ENCODE peak calls at places on chromosomes 7 and 10, in seven cellular contexts. One of them, this sample, is unnamed.

GRCh38 chr7:1712907-1713501 is 42.9 kb downstream of the ELFN1 start:
- DNase-seq in uterus: no peak
- DNase-seq in AG10803: no peak
- DNase-seq in foreskin fibroblast: no peak
- DNase-seq in gastrocnemius medialis: no peak
- DNase-seq in hepatocyte: no peak
- DNase-seq in AG04450: no peak
- DNase-seq in this sample: no peak

GRCh38 chr7:33130184-33130583 is 820 bp downstream of the BBS9 start:
- DNase-seq in uterus: no peak
- DNase-seq in AG10803: no peak
- DNase-seq in foreskin fibroblast: no peak
- DNase-seq in gastrocnemius medialis: no peak
- DNase-seq in hepatocyte: no peak
- DNase-seq in AG04450: no peak
- DNase-seq in this sample: peak; percentile 24

GRCh38 chr7:134593530-134594392 is 44.9 kb downstream of the AKR1B15 start:
- DNase-seq in uterus: peak; percentile 55
- DNase-seq in AG10803: peak; percentile 92
- DNase-seq in foreskin fibroblast: peak; percentile 82
- DNase-seq in gastrocnemius medialis: peak; percentile 38
- DNase-seq in hepatocyte: peak; percentile 35
- DNase-seq in AG04450: peak; percentile 85
- DNase-seq in this sample: no peak

GRCh38 chr7:102063736-102064135 is 222.9 kb upstream of the SH2B2 start:
- DNase-seq in uterus: no peak
- DNase-seq in AG10803: peak; percentile 36
- DNase-seq in foreskin fibroblast: no peak
- DNase-seq in gastrocnemius medialis: no peak
- DNase-seq in hepatocyte: peak; percentile 83
- DNase-seq in AG04450: peak; percentile 11
- DNase-seq in this sample: peak; percentile 70

GRCh38 chr10:117541405-117541908 is 1.1 kb upstream of the EMX2 start:
- DNase-seq in uterus: peak; percentile 92
- DNase-seq in AG10803: peak; percentile 92
- DNase-seq in foreskin fibroblast: peak; percentile 85
- DNase-seq in gastrocnemius medialis: peak; percentile 61
- DNase-seq in hepatocyte: no peak
- DNase-seq in AG04450: no peak
- DNase-seq in this sample: peak; percentile 84

GRCh38 chr7:4286281-4286680 is 395.8 kb upstream of the FOXK1 start:
- DNase-seq in uterus: no peak
- DNase-seq in AG10803: no peak
- DNase-seq in foreskin fibroblast: no peak
- DNase-seq in gastrocnemius medialis: no peak
- DNase-seq in hepatocyte: no peak
- DNase-seq in AG04450: no peak
- DNase-seq in this sample: no peak

GRCh38 chr7:81268551-81268950 is 349.7 kb upstream of the SEMA3C start:
- DNase-seq in uterus: no peak
- DNase-seq in AG10803: peak; percentile 17
- DNase-seq in foreskin fibroblast: no peak
- DNase-seq in gastrocnemius medialis: no peak
- DNase-seq in hepatocyte: no peak
- DNase-seq in AG04450: no peak
- DNase-seq in this sample: no peak

GRCh38 chr10:22992075-22992474 is 64.2 kb downstream of the ARMC3 start:
- DNase-seq in uterus: no peak
- DNase-seq in AG10803: no peak
- DNase-seq in foreskin fibroblast: no peak
- DNase-seq in gastrocnemius medialis: no peak
- DNase-seq in hepatocyte: no peak
- DNase-seq in AG04450: no peak
- DNase-seq in this sample: no peak

GRCh38 chr7:128206017-128206746 is 34.9 kb upstream of the LEP start:
- DNase-seq in uterus: no peak
- DNase-seq in AG10803: no peak
- DNase-seq in foreskin fibroblast: no peak
- DNase-seq in gastrocnemius medialis: no peak
- DNase-seq in hepatocyte: no peak
- DNase-seq in AG04450: no peak
- DNase-seq in this sample: peak; percentile 76

GRCh38 chr7:128204455-128204854 is 36.6 kb upstream of the LEP start:
- DNase-seq in uterus: no peak
- DNase-seq in AG10803: no peak
- DNase-seq in foreskin fibroblast: no peak
- DNase-seq in gastrocnemius medialis: no peak
- DNase-seq in hepatocyte: no peak
- DNase-seq in AG04450: no peak
- DNase-seq in this sample: no peak

GRCh38 chr7:128205068-128205467 is 36.0 kb upstream of the LEP start:
- DNase-seq in uterus: no peak
- DNase-seq in AG10803: no peak
- DNase-seq in foreskin fibroblast: no peak
- DNase-seq in gastrocnemius medialis: no peak
- DNase-seq in hepatocyte: no peak
- DNase-seq in AG04450: no peak
- DNase-seq in this sample: no peak

GRCh38 chr7:128207609-128208008 is 33.5 kb upstream of the LEP start:
- DNase-seq in uterus: no peak
- DNase-seq in AG10803: no peak
- DNase-seq in foreskin fibroblast: no peak
- DNase-seq in gastrocnemius medialis: no peak
- DNase-seq in hepatocyte: no peak
- DNase-seq in AG04450: no peak
- DNase-seq in this sample: peak; percentile 48

GRCh38 chr7:128206747-128207500 is 34.2 kb upstream of the LEP start:
- DNase-seq in uterus: no peak
- DNase-seq in AG10803: no peak
- DNase-seq in foreskin fibroblast: no peak
- DNase-seq in gastrocnemius medialis: no peak
- DNase-seq in hepatocyte: no peak
- DNase-seq in AG04450: no peak
- DNase-seq in this sample: no peak
- H3K4me3 ChIP-seq in uterus: no peak overlapping the region
- H3K4me3 ChIP-seq in AG10803: no peak overlapping the region
- H3K4me3 ChIP-seq in foreskin fibroblast: no peak overlapping the region
- H3K4me3 ChIP-seq in gastrocnemius medialis: no peak overlapping the region
- H3K4me3 ChIP-seq in hepatocyte: no peak overlapping the region
- H3K4me3 ChIP-seq in AG04450: no peak overlapping the region
- H3K4me3 ChIP-seq in this sample: no peak overlapping the region

DNA sequence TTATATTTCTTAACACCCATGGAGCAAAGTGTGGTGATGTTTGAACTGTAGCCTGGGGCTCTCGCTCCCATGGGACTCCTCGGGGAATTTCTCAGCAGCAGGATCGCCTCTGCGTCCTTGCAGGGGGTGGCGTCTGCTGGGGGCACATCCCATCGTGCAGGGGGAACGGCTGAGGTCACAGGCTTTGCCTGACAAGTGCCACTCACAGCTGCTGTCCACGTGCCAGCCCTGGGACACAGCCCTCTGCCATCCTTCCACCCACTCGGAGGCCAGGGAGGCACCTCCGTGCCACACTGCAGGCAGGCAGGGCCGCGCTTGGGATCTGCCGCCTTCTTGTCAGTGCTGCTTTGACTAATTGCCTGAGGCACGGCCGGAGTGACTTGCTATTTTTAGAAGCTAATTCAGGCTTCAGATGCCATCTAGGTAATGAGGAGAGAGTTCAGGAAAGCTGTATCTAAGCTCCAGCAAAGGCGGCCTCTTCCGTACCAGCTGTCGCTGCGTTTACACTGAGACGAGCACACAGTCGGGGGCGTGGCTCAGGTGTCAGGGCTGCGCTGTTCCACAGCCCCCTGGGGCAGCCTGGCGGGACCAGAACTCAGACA is 45.7 kb downstream of the PITRM1 start:
- DNase-seq in uterus: no peak
- DNase-seq in AG10803: no peak
- DNase-seq in foreskin fibroblast: no peak
- DNase-seq in gastrocnemius medialis: peak; percentile 73
- DNase-seq in hepatocyte: peak; percentile 55
- DNase-seq in AG04450: no peak
- DNase-seq in this sample: no peak
- H3K4me3 ChIP-seq in uterus: no peak overlapping the region
- H3K4me3 ChIP-seq in AG10803: no peak overlapping the region
- H3K4me3 ChIP-seq in foreskin fibroblast: no peak overlapping the region
- H3K4me3 ChIP-seq in gastrocnemius medialis: no peak overlapping the region
- H3K4me3 ChIP-seq in hepatocyte: no peak overlapping the region
- H3K4me3 ChIP-seq in AG04450: no peak overlapping the region
- H3K4me3 ChIP-seq in this sample: no peak overlapping the region

GRCh38 chr10:110822065-110822707 is 49.5 kb upstream of the PDCD4 start:
- DNase-seq in uterus: no peak
- DNase-seq in AG10803: no peak
- DNase-seq in foreskin fibroblast: no peak
- DNase-seq in gastrocnemius medialis: no peak
- DNase-seq in hepatocyte: no peak
- DNase-seq in AG04450: no peak
- DNase-seq in this sample: no peak
- H3K4me3 ChIP-seq in uterus: no peak overlapping the region
- H3K4me3 ChIP-seq in AG10803: no peak overlapping the region
- H3K4me3 ChIP-seq in foreskin fibroblast: no peak overlapping the region
- H3K4me3 ChIP-seq in gastrocnemius medialis: no peak overlapping the region
- H3K4me3 ChIP-seq in hepatocyte: no peak overlapping the region
- H3K4me3 ChIP-seq in AG04450: no peak overlapping the region
- H3K4me3 ChIP-seq in this sample: no peak overlapping the region

GRCh38 chr10:14585287-14586193 is 189.2 kb downstream of the FAM107B start:
- DNase-seq in uterus: no peak
- DNase-seq in AG10803: no peak
- DNase-seq in foreskin fibroblast: no peak
- DNase-seq in gastrocnemius medialis: no peak
- DNase-seq in hepatocyte: no peak
- DNase-seq in AG04450: no peak
- DNase-seq in this sample: no peak

GRCh38 chr10:14588084-14588937 is 186.4 kb downstream of the FAM107B start:
- DNase-seq in uterus: no peak
- DNase-seq in AG10803: peak; percentile 98
- DNase-seq in foreskin fibroblast: peak; percentile 98
- DNase-seq in gastrocnemius medialis: no peak
- DNase-seq in hepatocyte: peak; percentile 70
- DNase-seq in AG04450: peak; percentile 97
- DNase-seq in this sample: no peak

GRCh38 chr10:14584643-14585042 is 190.1 kb downstream of the FAM107B start:
- DNase-seq in uterus: no peak
- DNase-seq in AG10803: no peak
- DNase-seq in foreskin fibroblast: no peak
- DNase-seq in gastrocnemius medialis: no peak
- DNase-seq in hepatocyte: no peak
- DNase-seq in AG04450: no peak
- DNase-seq in this sample: no peak

GRCh38 chr10:14587540-14588083 is 187.1 kb downstream of the FAM107B start:
- DNase-seq in uterus: no peak
- DNase-seq in AG10803: no peak
- DNase-seq in foreskin fibroblast: no peak
- DNase-seq in gastrocnemius medialis: no peak
- DNase-seq in hepatocyte: no peak
- DNase-seq in AG04450: no peak
- DNase-seq in this sample: no peak

DNA sequence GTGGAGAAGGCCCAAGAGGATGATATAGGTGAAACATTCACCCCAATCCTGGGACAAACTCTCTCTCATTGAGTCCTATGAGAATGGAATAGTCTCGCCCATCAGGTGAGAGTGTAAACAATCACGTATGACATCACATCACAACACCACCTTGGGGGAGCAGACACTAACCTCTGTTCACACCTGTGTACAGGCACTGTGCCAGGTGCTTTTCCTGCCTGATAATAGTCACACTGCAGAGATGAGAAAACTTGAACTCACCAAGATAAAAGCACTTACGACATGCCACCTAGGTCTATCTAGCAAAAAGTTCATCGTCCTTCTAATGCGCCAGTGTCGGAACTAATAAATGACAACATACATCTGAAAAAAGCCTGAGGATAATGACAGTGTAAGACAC is 187.8 kb downstream of the FAM107B start:
- DNase-seq in uterus: no peak
- DNase-seq in AG10803: no peak
- DNase-seq in foreskin fibroblast: no peak
- DNase-seq in gastrocnemius medialis: no peak
- DNase-seq in hepatocyte: peak; percentile 52
- DNase-seq in AG04450: no peak
- DNase-seq in this sample: no peak
- H3K4me3 ChIP-seq in uterus: no peak overlapping the region
- H3K4me3 ChIP-seq in AG10803: no peak overlapping the region
- H3K4me3 ChIP-seq in foreskin fibroblast: no peak overlapping the region
- H3K4me3 ChIP-seq in gastrocnemius medialis: no peak overlapping the region
- H3K4me3 ChIP-seq in hepatocyte: no peak overlapping the region
- H3K4me3 ChIP-seq in AG04450: no peak overlapping the region
- H3K4me3 ChIP-seq in this sample: no peak overlapping the region

GRCh38 chr10:123890246-123890645 is 1.4 kb downstream of the CPXM2 start:
- DNase-seq in uterus: no peak
- DNase-seq in AG10803: peak; percentile 38
- DNase-seq in foreskin fibroblast: peak; percentile 20
- DNase-seq in gastrocnemius medialis: no peak
- DNase-seq in hepatocyte: no peak
- DNase-seq in AG04450: no peak
- DNase-seq in this sample: no peak
- H3K4me3 ChIP-seq in uterus: peak overlapping the region; percentile 40
- H3K4me3 ChIP-seq in AG10803: peak overlapping the region; percentile 62
- H3K4me3 ChIP-seq in foreskin fibroblast: peak overlapping the region; percentile 55
- H3K4me3 ChIP-seq in gastrocnemius medialis: no peak overlapping the region
- H3K4me3 ChIP-seq in hepatocyte: no peak overlapping the region
- H3K4me3 ChIP-seq in AG04450: no peak overlapping the region
- H3K4me3 ChIP-seq in this sample: no peak overlapping the region

DNA sequence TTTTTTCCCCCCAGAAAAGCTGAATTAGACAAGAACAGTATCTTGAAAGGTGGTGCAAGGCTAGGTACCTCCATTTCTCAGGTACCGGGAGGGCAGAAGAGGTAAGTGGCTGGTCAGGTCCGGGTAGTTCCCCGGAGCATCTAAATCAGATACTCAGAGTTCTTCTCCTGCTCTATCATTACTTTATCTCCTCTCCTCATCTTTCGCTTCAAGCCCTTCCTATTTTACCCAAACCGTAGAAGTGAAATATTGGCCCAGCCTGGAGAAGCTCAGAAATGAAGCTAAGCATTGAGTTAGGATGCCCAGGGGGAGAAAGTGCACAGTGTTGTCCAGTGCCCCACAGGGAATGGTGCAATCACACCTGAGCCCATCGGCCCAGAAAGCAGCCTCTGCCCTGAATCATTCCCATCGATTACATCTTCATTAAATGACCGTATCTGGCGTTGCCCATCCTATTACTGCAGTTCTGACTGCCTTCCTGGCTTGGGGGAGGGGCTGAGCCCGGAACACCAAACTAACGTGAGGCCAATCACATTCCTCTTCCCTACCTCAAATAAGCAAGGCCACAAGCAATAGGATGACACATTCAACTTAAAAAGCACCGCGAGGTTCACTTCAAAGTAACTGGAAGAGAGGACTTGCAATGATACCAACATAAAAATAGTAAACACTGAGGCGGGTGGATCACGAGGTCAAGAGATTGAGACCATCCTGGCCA is 116.5 kb downstream of the PRPF18 start:
- DNase-seq in uterus: no peak
- DNase-seq in AG10803: no peak
- DNase-seq in foreskin fibroblast: no peak
- DNase-seq in gastrocnemius medialis: no peak
- DNase-seq in hepatocyte: no peak
- DNase-seq in AG04450: no peak
- DNase-seq in this sample: no peak
- H3K4me3 ChIP-seq in uterus: no peak overlapping the region
- H3K4me3 ChIP-seq in AG10803: no peak overlapping the region
- H3K4me3 ChIP-seq in foreskin fibroblast: no peak overlapping the region
- H3K4me3 ChIP-seq in gastrocnemius medialis: no peak overlapping the region
- H3K4me3 ChIP-seq in hepatocyte: no peak overlapping the region
- H3K4me3 ChIP-seq in AG04450: peak overlapping the region; percentile 27
- H3K4me3 ChIP-seq in this sample: no peak overlapping the region

GRCh38 chr10:116470768-116471415 is 43.2 kb downstream of the PNLIPRP3 start:
- DNase-seq in uterus: no peak
- DNase-seq in AG10803: peak; percentile 8
- DNase-seq in foreskin fibroblast: no peak
- DNase-seq in gastrocnemius medialis: no peak
- DNase-seq in hepatocyte: peak; percentile 41
- DNase-seq in AG04450: no peak
- DNase-seq in this sample: peak; percentile 71
- H3K4me3 ChIP-seq in uterus: no peak overlapping the region
- H3K4me3 ChIP-seq in AG10803: no peak overlapping the region
- H3K4me3 ChIP-seq in foreskin fibroblast: no peak overlapping the region
- H3K4me3 ChIP-seq in gastrocnemius medialis: no peak overlapping the region
- H3K4me3 ChIP-seq in hepatocyte: no peak overlapping the region
- H3K4me3 ChIP-seq in AG04450: no peak overlapping the region
- H3K4me3 ChIP-seq in this sample: no peak overlapping the region